ENCODE peak calls at places on chromosomes 5 and 9, in eight cellular contexts. P is body of pancreas, M is PC-9, D is Calu3, T is AG10803, I is fibroblast of pulmonary artery, R is neural crest cell, W is testis. S is an unnamed sample.

GRCh38 chr5:81787843-81788242 is 36.9 kb upstream of the SSBP2 start:
- DNase-seq in P (peak), M (peak), D (no peak), T (peak), I (peak), R (peak), W (peak), S (no peak)

GRCh38 chr5:157148734-157149615 is 6.3 kb upstream of the MED7 start:
- DNase-seq in P (peak), M (peak), D (peak), T (peak), I (peak), R (peak), W (peak), S (peak)

GRCh38 chr5:43037929-43038510 is 2.1 kb downstream of the ANXA2R start:
- DNase-seq in P (no peak), M (no peak), D (peak), T (peak), I (peak), R (no peak), W (no peak), S (no peak)

GRCh38 chr5:64489857-64490256 is 16.0 kb upstream of the RGS7BP start:
- DNase-seq in P (no peak), M (no peak), D (no peak), T (no peak), I (no peak), R (no peak), W (no peak), S (no peak)

GRCh38 chr5:81208904-81209303 is 24.2 kb upstream of the CKMT2 start:
- DNase-seq in P (no peak), M (no peak), D (no peak), T (no peak), I (no peak), R (no peak), W (no peak), S (no peak)

GRCh38 chr5:400282-401215 is 42.4 kb upstream of the EXOC3 start:
- DNase-seq in P (no peak), M (no peak), D (no peak), T (peak), I (peak), R (no peak), W (no peak), S (peak)

GRCh38 chr9:86487222-86487841 is 133.1 kb upstream of the TUT7 start:
- DNase-seq in P (no peak), M (no peak), D (no peak), T (peak), I (peak), R (no peak), W (no peak), S (no peak)

GRCh38 chr5:157459715-157460599 is at the start of gene NIPAL4:
- DNase-seq in P (no peak), M (no peak), D (peak), T (no peak), I (no peak), R (no peak), W (no peak), S (no peak)

GRCh38 chr9:91241909-91242308 is 119.8 kb downstream of the AUH start:
- DNase-seq in P (no peak), M (no peak), D (peak), T (no peak), I (no peak), R (no peak), W (no peak), S (no peak)

GRCh38 chr9:75455444-75455921 is 367.2 kb downstream of the OSTF1 start:
- DNase-seq in P (no peak), M (no peak), D (no peak), T (peak), I (peak), R (no peak), W (no peak), S (no peak)

GRCh38 chr5:94618029-94618492 is 343 bp downstream of the KIAA0825 start:
- DNase-seq in P (peak), M (peak), D (peak), T (peak), I (peak), R (peak), W (peak), S (no peak)

GRCh38 chr5:178318382-178318781 is 85.8 kb upstream of the PHYKPL start:
- DNase-seq in P (no peak), M (no peak), D (no peak), T (no peak), I (no peak), R (no peak), W (no peak), S (no peak)

GRCh38 chr5:180115326-180116076 is 43.9 kb upstream of the RNF130 start:
- DNase-seq in P (no peak), M (no peak), D (no peak), T (no peak), I (no peak), R (no peak), W (no peak), S (no peak)

GRCh38 chr9:134371731-134372130 is 45.5 kb downstream of the RXRA start:
- DNase-seq in P (no peak), M (no peak), D (no peak), T (peak), I (no peak), R (no peak), W (peak), S (no peak)

GRCh38 chr9:36928670-36929349 is 105.3 kb downstream of the PAX5 start:
- DNase-seq in P (no peak), M (no peak), D (no peak), T (peak), I (peak), R (no peak), W (no peak), S (no peak)

GRCh38 chr5:67363963-67364362 is 167.4 kb upstream of the CD180 start:
- DNase-seq in P (no peak), M (no peak), D (no peak), T (no peak), I (no peak), R (no peak), W (no peak), S (no peak)

DNA sequence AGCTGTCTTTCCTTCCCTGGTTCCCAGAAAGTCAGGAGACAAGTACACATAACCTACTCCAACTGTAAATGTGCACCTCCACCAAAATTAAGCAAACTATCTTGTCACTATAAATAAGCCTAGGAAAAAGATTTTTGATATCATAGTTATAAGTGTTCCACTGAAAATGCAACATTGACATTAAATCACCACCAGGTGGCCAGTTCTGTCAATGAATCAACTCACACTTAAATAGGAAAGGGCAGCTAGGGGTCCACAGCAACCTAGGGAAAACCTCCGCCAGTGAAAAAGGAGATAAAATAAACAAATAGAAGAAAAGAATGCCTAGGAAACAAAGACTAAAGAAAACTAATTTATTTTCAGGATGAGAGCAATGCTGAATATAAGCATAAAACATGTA is 243.0 kb upstream of the PTPRD start:
- DNase-seq in P (no peak), M (no peak), D (no peak), T (no peak), I (peak), R (no peak), W (no peak), S (no peak)
- TF ChIP-seq CTCF in P (peak), M (peak), D (no peak), T (no peak), I (peak), R (peak), W (peak), S (peak)

DNA sequence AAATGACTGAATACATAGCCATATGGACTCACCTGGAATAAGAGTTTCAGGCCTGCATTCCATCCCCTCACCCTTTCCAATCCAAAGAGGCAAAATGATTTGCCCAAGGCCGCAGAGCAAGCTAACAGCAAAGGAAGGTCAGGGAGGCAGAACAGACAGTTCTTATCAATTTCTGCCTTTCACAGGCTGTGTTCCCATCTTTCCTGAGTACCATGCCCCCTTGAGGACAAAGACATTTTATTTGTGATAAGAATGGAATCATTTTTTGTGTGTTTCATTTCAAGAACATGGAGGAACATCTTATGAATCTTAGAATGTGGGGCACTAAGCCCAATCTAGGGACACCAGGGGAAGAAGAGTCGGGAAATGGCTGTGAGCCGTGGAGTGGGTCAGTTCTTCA is 13.9 kb downstream of the LHFPL2 start:
- DNase-seq in P (no peak), M (no peak), D (no peak), T (no peak), I (no peak), R (no peak), W (no peak), S (no peak)
- TF ChIP-seq CTCF in P (peak), M (peak), D (no peak), T (peak), I (peak), R (peak), W (no peak), S (no peak)

DNA sequence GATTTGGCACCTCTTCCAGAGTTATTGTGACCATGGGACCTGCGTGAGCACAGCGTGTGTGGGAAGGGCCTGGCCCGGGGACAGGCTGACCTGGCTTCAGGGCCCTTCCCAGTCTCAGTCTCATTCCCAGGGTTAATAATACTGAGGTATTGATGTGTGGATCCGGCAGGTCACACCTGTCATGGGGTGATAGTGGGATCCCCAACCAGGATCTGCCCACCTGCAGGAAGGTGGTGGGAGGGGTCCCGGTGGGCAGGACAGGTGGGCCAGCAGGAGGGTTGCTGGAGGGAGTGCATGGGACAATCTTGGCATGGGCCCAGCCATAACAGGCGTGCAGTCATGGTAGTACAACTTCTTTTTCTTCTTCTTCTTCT is 55.4 kb downstream of the COL15A1 start:
- DNase-seq in P (no peak), M (no peak), D (no peak), T (no peak), I (no peak), R (no peak), W (peak), S (no peak)
- TF ChIP-seq CTCF in P (no peak), M (peak), D (peak), T (no peak), I (no peak), R (peak), W (peak), S (no peak)

DNA sequence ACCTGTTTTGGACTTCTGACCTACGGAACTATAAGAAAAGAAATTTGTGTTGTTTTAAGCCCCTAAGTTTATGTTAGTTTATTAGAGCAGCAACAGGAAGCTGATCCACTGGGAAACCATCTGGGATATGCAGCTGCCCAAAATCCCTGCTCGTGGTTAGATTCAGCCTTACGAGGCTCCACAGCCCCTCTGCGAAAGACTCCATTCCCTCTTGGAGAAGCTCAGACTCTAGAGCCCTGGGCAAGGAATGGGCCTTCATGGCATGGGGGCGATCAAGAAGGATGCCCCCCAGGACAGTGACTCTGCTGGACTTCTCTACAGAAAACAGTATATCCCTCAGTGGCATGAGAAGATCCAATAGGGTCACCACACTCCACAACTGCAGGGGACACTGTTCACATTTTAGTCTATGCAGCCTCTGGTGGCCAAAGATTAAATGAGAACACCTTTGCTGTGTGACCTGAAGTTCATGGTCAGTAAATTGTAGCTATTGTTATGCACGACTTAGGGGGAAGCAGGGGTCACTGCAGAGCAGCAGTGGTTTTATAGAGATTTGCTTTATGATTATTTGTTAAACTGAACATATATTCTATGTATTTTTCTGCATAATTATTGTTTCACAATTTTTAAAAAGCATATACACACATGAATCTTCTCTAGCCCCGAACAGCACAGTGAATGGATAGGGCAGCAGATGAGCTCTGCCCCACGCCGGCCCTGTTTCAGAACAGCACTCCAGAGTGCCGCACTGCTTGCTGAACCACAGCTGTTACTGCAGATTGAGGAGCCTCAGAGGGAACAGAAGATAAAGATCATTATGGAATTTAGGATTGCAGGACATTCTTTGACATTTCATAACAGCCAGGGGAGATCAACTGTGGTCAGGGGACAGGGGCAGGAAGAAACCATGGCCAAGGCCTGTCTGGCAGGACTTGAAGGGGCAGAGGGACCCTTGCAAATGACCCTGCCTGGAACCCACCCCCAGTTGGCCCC is 20.9 kb downstream of the IRF1 start:
- DNase-seq in P (no peak), M (no peak), D (no peak), T (peak), I (peak), R (no peak), W (no peak), S (no peak)
- TF ChIP-seq CTCF in P (no peak), M (peak), D (no peak), T (no peak), I (no peak), R (no peak), W (no peak), S (no peak)

GRCh38 chr5:164010900-164011299 is 505.5 kb downstream of the MAT2B start:
- DNase-seq in P (no peak), M (no peak), D (no peak), T (no peak), I (no peak), R (no peak), W (no peak), S (no peak)

GRCh38 chr5:164012376-164012775 is 507.0 kb downstream of the MAT2B start:
- DNase-seq in P (no peak), M (no peak), D (no peak), T (no peak), I (no peak), R (no peak), W (no peak), S (no peak)

GRCh38 chr5:164009628-164010027 is 504.2 kb downstream of the MAT2B start:
- DNase-seq in P (no peak), M (no peak), D (no peak), T (no peak), I (no peak), R (no peak), W (no peak), S (no peak)

GRCh38 chr5:164013077-164013670 is 507.8 kb downstream of the MAT2B start:
- DNase-seq in P (peak), M (peak), D (peak), T (peak), I (peak), R (peak), W (peak), S (peak)
- TF ChIP-seq CTCF in P (peak), M (peak), D (peak), T (peak), I (peak), R (peak), W (peak), S (peak)

GRCh38 chr9:110746211-110746930 is 77.8 kb downstream of the MUSK start:
- DNase-seq in P (no peak), M (no peak), D (no peak), T (no peak), I (peak), R (no peak), W (no peak), S (no peak)

GRCh38 chr9:110744753-110745522 is 76.3 kb downstream of the MUSK start:
- DNase-seq in P (no peak), M (peak), D (peak), T (peak), I (peak), R (no peak), W (peak), S (no peak)

GRCh38 chr9:110745656-110746055 is 77.1 kb downstream of the MUSK start:
- DNase-seq in P (no peak), M (peak), D (no peak), T (peak), I (no peak), R (no peak), W (no peak), S (no peak)

GRCh38 chr9:110738982-110739381 is 70.4 kb downstream of the MUSK start:
- DNase-seq in P (no peak), M (no peak), D (no peak), T (no peak), I (no peak), R (no peak), W (no peak), S (no peak)

GRCh38 chr9:110742741-110743371 is 74.3 kb downstream of the MUSK start:
- DNase-seq in P (no peak), M (no peak), D (no peak), T (peak), I (peak), R (no peak), W (no peak), S (no peak)
- TF ChIP-seq CTCF in P (no peak), M (no peak), D (no peak), T (no peak), I (no peak), R (no peak), W (no peak), S (no peak)

GRCh38 chr9:109411069-109411761 is 86.9 kb downstream of the PTPN3 start:
- DNase-seq in P (no peak), M (no peak), D (no peak), T (no peak), I (no peak), R (no peak), W (no peak), S (no peak)

GRCh38 chr9:109414125-109414785 is 83.9 kb downstream of the PTPN3 start:
- DNase-seq in P (no peak), M (no peak), D (no peak), T (no peak), I (no peak), R (no peak), W (no peak), S (no peak)

GRCh38 chr9:109408759-109409462 is 88.1 kb upstream of the EPB41L4B start:
- DNase-seq in P (no peak), M (no peak), D (no peak), T (no peak), I (no peak), R (no peak), W (no peak), S (no peak)

GRCh38 chr9:109411818-109412352 is 86.2 kb downstream of the PTPN3 start:
- DNase-seq in P (no peak), M (no peak), D (no peak), T (peak), I (peak), R (no peak), W (peak), S (no peak)

DNA sequence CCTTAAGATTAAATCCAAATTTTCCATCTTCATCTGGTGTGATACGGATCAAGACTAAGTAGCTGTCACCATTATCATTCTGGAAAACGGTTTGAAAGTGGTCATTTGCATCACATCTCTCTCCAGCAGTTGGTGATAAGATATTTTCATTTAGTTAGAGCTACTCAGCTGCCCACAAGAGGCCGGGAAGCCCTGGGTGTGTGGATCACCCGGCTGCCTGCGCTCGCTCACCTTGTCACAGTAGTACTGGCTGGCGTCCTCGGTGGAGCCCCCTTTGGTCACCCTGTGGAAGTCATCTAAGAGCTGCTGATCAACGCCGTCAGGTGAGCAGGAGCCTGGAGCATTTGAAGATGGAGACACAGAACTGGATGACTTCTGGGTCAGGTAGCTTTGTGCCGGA is 88.1 kb downstream of the PTPN3 start:
- DNase-seq in P (no peak), M (no peak), D (no peak), T (no peak), I (no peak), R (no peak), W (no peak), S (no peak)
- TF ChIP-seq CTCF in P (no peak), M (no peak), D (no peak), T (no peak), I (no peak), R (peak), W (no peak), S (no peak)

DNA sequence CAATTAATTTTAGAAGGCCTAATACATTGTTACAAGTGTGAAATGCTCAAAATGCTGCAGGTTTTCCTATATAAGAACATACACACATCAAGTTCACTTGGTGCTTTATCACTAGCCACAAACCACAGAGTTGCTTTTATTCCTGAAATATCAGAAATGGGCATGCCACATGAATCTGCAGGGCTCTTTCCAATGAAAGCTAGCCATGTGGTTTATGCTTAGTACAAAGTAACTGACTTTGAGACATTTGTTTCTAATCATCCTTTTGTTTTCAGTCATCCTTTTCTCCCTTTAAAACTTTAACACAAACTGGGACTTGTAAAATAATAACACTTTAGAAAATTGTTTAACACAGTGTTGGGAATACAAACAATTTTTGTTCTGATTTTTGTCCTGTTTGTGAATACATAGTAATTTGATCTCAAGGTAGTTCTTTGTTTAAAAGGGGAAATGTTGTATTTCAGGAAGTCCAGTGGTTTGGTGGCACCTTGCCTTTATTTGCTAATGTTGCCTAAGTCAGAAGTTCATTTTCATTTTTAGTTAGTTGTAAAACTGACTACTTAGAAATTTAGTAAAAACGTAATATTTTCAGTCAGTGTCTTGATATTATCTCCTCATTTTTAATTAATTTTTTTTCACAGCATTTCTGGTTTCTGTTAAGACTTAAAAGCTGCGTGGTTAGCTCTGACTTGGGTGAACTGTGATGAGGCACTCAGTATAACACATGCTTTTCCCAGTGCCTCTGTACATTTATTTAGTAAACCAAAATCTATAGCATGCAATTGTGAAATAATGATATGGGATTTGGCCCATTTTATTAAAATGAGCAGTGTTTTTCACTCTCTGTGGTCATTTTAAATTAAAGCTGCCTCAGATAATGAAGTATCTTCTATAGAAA is 18.6 kb downstream of the PRDM6 start:
- DNase-seq in P (no peak), M (no peak), D (no peak), T (peak), I (no peak), R (no peak), W (no peak), S (no peak)
- TF ChIP-seq CTCF in P (no peak), M (no peak), D (no peak), T (no peak), I (no peak), R (no peak), W (no peak), S (no peak)

S was measured in mesothelial cell of epicardium.